ENCODE peak calls at places on chromosomes 16 and 17, in eight cellular contexts. T is HFF-Myc, H is mesothelial cell of epicardium, Y is glutamatergic neuron, X is ovary, D is dorsolateral prefrontal cortex, S is GM12865, F is kidney epithelial cell. M is an unnamed sample.

GRCh38 chr17:82291582-82292250 is 18.2 kb upstream of the CSNK1D start:
- DNase-seq in T (no peak), H (no peak), Y (no peak), X (no peak), D (no peak), S (no peak), F (no peak), M (no peak)

GRCh38 chr17:82269138-82269881 is 4.2 kb downstream of the CSNK1D start:
- DNase-seq in T (no peak), H (no peak), Y (no peak), X (no peak), D (no peak), S (no peak), F (no peak), M (no peak)

GRCh38 chr17:57531078-57531477 is 214.0 kb downstream of the CCDC182 start:
- DNase-seq in T (no peak), H (no peak), Y (no peak), X (no peak), D (no peak), S (no peak), F (no peak), M (no peak)

GRCh38 chr16:73545713-73546112 is 497.8 kb upstream of the ZFHX3 start:
- DNase-seq in T (no peak), H (no peak), Y (no peak), X (no peak), D (no peak), S (no peak), F (no peak), M (no peak)

GRCh38 chr16:81720973-81721907 is 57.9 kb upstream of the PLCG2 start:
- DNase-seq in T (no peak), H (no peak), Y (no peak), X (no peak), D (no peak), S (no peak), F (no peak), M (no peak)

GRCh38 chr16:89331371-89332109 is 114.0 kb downstream of the ZNF778 start:
- DNase-seq in T (no peak), H (no peak), Y (no peak), X (no peak), D (no peak), S (no peak), F (no peak), M (no peak)

GRCh38 chr17:36921131-36921851 is 16.0 kb upstream of the LHX1 start:
- DNase-seq in T (no peak), H (no peak), Y (no peak), X (no peak), D (peak), S (no peak), F (peak), M (no peak)

GRCh38 chr16:11093578-11094074 is 149.3 kb downstream of the CLEC16A start:
- DNase-seq in T (no peak), H (no peak), Y (no peak), X (no peak), D (no peak), S (no peak), F (no peak), M (no peak)

GRCh38 chr17:18327093-18327492 is 12.0 kb downstream of the SMCR8 start:
- DNase-seq in T (no peak), H (no peak), Y (no peak), X (no peak), D (no peak), S (no peak), F (no peak), M (no peak)

GRCh38 chr16:71758293-71758760 is 33.8 kb upstream of the PHLPP2 start:
- DNase-seq in T (no peak), H (no peak), Y (no peak), X (no peak), D (no peak), S (no peak), F (no peak), M (no peak)

GRCh38 chr16:54774768-54775167 is 155.9 kb upstream of the IRX5 start:
- DNase-seq in T (no peak), H (no peak), Y (no peak), X (no peak), D (no peak), S (no peak), F (no peak), M (no peak)

GRCh38 chr16:57091990-57092785 is at the start of gene CPNE2:
- DNase-seq in T (no peak), H (peak), Y (peak), X (peak), D (peak), S (peak), F (no peak), M (peak)

GRCh38 chr17:29526322-29526721 is 40.5 kb downstream of the ABHD15 start:
- DNase-seq in T (no peak), H (no peak), Y (no peak), X (no peak), D (no peak), S (no peak), F (no peak), M (no peak)

GRCh38 chr17:17032131-17032692 is 10.0 kb upstream of the MPRIP start:
- DNase-seq in T (no peak), H (no peak), Y (peak), X (peak), D (peak), S (no peak), F (no peak), M (no peak)

GRCh38 chr17:17030515-17031211 is 11.6 kb upstream of the MPRIP start:
- DNase-seq in T (no peak), H (no peak), Y (peak), X (no peak), D (no peak), S (no peak), F (no peak), M (no peak)

GRCh38 chr17:17028059-17028877 is 14.0 kb upstream of the MPRIP start:
- DNase-seq in T (no peak), H (peak), Y (peak), X (no peak), D (no peak), S (no peak), F (peak), M (no peak)

GRCh38 chr17:17028878-17029535 is 13.2 kb upstream of the MPRIP start:
- DNase-seq in T (no peak), H (no peak), Y (peak), X (no peak), D (no peak), S (no peak), F (no peak), M (no peak)

GRCh38 chr17:17029938-17030337 is 12.3 kb upstream of the MPRIP start:
- DNase-seq in T (no peak), H (no peak), Y (peak), X (no peak), D (no peak), S (no peak), F (no peak), M (no peak)
- TF ChIP-seq CTCF in T (no peak), H (no peak), Y (no peak), X (no peak), D (no peak), S (no peak), F (no peak), M (no peak)

GRCh38 chr17:39867891-39868553 is at the start of gene ZPBP2:
- DNase-seq in T (no peak), H (no peak), Y (no peak), X (no peak), D (no peak), S (peak), F (no peak), M (no peak)

GRCh38 chr17:39870776-39871175 is 2.8 kb downstream of the ZPBP2 start:
- DNase-seq in T (no peak), H (no peak), Y (no peak), X (no peak), D (no peak), S (no peak), F (no peak), M (no peak)

GRCh38 chr17:39867084-39867890 is 715 bp upstream of the ZPBP2 start:
- DNase-seq in T (no peak), H (no peak), Y (no peak), X (no peak), D (no peak), S (peak), F (no peak), M (peak)

GRCh38 chr17:39868554-39868942 is 546 bp downstream of the ZPBP2 start:
- DNase-seq in T (no peak), H (no peak), Y (no peak), X (no peak), D (no peak), S (no peak), F (no peak), M (no peak)

DNA sequence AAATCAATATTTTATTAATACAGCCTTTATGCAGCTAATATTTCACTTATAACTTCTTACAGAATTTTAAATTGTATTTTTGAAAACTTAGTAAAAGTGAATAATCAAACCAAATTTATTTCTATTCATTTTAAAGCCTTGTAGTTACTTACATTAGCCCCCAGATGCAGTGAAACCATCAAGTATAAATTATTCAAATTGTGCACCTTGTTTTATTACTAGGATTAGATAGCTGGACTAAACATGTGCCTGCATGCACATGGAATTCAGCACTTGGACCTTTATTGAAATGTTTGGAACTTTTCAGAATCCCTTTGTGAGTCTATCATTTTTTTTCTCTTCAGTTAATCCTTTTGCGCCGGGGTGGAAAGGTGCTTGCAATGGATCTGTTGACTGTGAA is 4.7 kb downstream of the ZPBP2 start:
- DNase-seq in T (peak), H (no peak), Y (no peak), X (no peak), D (no peak), S (peak), F (no peak), M (no peak)
- TF ChIP-seq CTCF in T (peak), H (no peak), Y (peak), X (no peak), D (peak), S (peak), F (no peak), M (peak)

GRCh38 chr17:42459256-42459982 is 741 bp downstream of the ATP6V0A1 start:
- DNase-seq in T (no peak), H (peak), Y (peak), X (peak), D (peak), S (peak), F (no peak), M (peak)
- TF ChIP-seq CTCF in T (peak), H (no peak), Y (no peak), X (no peak), D (peak), S (peak), F (peak), M (peak)

DNA sequence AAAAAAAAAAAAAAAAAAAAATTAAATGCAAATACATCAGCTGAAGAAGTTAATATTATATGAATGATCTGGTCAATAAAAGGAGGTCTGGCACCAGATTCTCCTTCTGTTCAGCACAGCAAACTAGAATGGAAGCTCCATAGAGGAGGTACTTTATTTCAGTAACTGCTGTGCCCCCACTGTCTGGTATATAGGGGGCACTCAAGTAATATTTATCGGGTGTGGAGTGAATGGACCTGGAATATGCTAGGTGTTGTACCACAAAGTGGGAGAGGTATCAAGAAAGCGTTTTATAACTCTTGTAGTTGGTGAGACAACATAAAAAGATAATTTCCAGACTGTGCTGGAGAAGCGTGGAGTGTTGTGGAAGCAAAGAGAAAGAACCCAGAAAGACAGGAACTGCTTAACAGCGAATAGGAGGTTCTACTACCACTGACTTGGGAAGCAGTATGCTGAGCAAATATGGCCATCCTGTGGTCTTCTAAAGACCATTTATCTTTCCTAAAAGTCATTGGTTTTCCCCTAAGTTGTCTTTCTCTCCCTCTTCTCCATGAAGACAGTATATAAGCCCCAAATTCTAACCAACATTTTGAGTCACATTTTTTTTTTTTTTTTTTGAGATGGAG is 12.2 kb upstream of the PRKCA start:
- DNase-seq in T (no peak), H (no peak), Y (no peak), X (no peak), D (no peak), S (peak), F (no peak), M (no peak)
- TF ChIP-seq CTCF in T (peak), H (no peak), Y (no peak), X (no peak), D (peak), S (peak), F (peak), M (peak)

DNA sequence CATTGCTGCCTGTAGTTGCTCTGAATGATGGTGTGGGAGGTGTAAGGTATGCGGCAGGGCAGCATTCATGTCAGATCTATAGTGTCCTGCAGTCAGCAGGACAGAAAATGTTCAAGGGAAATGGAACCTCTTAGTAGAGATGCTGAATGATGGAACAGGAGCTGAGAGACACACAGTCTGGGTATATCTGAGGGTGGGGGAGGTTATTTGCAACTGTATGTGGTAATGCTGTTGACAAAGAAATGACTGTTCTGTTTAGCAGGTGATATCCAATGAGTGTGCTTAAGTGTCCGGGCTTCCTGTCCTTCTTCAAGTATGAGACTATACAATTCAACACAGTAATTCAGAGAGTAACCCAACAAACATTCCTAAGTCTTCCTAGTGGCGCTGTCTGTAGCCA is 46.6 kb downstream of the STH start:
- DNase-seq in T (no peak), H (no peak), Y (no peak), X (no peak), D (no peak), S (no peak), F (no peak), M (no peak)
- TF ChIP-seq CTCF in T (no peak), H (no peak), Y (no peak), X (no peak), D (no peak), S (no peak), F (no peak), M (no peak)

DNA sequence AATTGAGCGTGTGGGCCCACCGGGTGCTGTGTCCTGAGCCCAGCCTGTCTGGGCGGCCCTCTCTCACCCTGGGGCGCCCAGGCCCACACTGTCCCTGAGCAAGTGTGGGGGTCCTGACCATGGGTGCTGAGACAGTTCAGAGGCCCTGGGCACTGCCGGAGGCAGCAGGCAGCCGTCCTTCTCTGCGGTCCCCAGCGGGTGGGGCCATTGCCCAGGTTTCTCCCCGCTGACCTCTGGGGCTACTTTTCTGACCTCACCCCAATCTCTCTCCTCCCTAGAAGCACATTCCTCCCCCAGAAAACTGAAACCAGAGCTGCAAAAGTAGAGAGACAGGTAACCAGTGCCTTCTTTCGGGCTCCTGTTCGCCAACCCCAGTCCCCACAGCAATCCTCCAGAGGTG is 36.0 kb upstream of the PVALEF start:
- DNase-seq in T (no peak), H (no peak), Y (no peak), X (no peak), D (no peak), S (no peak), F (no peak), M (no peak)
- TF ChIP-seq CTCF in T (no peak), H (no peak), Y (no peak), X (no peak), D (peak), S (no peak), F (peak), M (no peak)

DNA sequence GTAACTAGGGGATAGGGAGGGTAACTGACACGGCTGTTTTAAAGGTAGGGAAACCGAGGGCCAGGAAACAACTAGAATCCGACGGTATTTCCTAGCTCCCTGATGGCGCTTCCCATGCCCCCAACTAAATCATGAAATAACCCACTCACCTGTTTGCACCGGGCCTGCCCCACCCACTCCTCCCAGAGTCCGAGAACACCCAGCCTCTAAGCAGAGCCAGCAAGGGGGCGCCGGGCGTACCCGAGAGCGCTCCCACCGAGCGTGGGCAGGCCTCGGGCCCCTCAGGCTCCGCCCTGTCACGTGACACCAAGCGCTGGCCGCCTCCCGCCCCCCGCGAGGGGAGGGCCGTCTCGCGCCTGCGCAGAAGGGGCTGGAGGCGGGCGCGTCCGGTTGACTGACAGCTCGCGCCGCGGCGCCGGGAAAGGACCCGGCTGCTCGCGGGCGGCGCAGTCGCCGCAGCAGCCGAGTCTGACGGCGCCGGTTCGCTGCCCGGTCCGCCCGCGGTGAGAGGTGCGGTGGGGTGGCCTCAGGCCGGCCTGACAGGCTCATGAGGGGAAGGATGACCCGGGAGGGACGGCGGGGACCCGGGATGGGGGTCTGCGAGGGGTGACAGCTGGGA is at the start of gene KIAA0513:
- DNase-seq in T (no peak), H (peak), Y (peak), X (peak), D (peak), S (peak), F (no peak), M (peak)
- TF ChIP-seq CTCF in T (peak), H (no peak), Y (no peak), X (no peak), D (peak), S (peak), F (peak), M (peak)

DNA sequence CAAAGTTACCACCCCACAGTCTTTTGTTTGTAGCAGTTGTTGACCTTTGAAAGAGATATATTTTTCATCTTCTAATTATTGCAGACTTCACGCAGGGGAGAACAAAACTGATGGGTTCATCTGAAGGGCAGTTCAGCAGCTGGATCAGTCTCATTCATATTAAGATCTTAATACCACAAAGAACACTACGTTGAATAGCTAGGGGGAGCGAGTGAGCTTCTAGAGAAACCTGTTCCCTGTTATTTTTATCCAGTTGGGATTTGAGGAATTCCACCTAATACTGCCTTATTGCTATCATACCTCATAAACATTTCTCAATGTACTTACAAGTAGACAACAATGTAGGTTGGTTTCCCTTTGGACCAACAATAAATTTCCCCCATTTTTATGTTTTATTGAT is 306.1 kb upstream of the KIF2B start:
- DNase-seq in T (no peak), H (no peak), Y (no peak), X (no peak), D (no peak), S (no peak), F (no peak), M (no peak)
- TF ChIP-seq CTCF in T (no peak), H (no peak), Y (no peak), X (no peak), D (no peak), S (no peak), F (peak), M (no peak)

M was measured in GM13977.